ENCODE peak calls at places on chromosomes 4 and X, in four cellular contexts. B is BJ, N is esophagus squamous epithelium, S is nephron progenitor cell. L is an unnamed sample.
A peak's percentile ranks its signal among the peaks of the same experiment; 100 is the strongest.

GRCh38 chrX:118353081-118353850 is 7.4 kb downstream of the WDR44 start:
- DNase-seq in B (no peak), S (no peak), N (no peak), L (no peak)

GRCh38 chr4:111963158-111963557 is 182.1 kb upstream of the FAM241A start:
- DNase-seq in N (no peak), S (no peak), B (no peak), L (no peak)

GRCh38 chr4:26751838-26752237 is 108.8 kb upstream of the STIM2 start:
- DNase-seq in S (no peak), N (no peak), B (no peak), L (no peak)

GRCh38 chr4:153223418-153223792 is 19.2 kb downstream of the TRIM2 start:
- DNase-seq in S (no peak), B (no peak), N (no peak), L (no peak)

GRCh38 chr4:5921578-5921977 is 28.7 kb upstream of the CRMP1 start:
- DNase-seq in N (no peak), S (no peak), B (no peak), L (no peak)

GRCh38 chr4:126136922-126137781 is 822.4 kb downstream of the FAT4 start:
- DNase-seq in S (no peak), B (peak; percentile 48), N (no peak), L (no peak)

GRCh38 chr4:16443504-16444088 is 217.3 kb upstream of the TAPT1 start:
- DNase-seq in S (no peak), B (no peak), N (no peak), L (no peak)

GRCh38 chr4:4521069-4521468 is 20.8 kb downstream of the STX18 start:
- DNase-seq in B (no peak), S (no peak), N (no peak), L (no peak)

GRCh38 chr4:108303488-108304177 is 134.9 kb upstream of the LEF1 start:
- DNase-seq in N (no peak), B (no peak), S (no peak), L (no peak)

GRCh38 chrX:8140986-8141385 is 30.1 kb downstream of the VCX2 start:
- DNase-seq in B (no peak), N (no peak), S (no peak), L (no peak)

GRCh38 chrX:154603438-154604430 is 15.3 kb downstream of the CTAG1B start:
- DNase-seq in S (no peak), B (no peak), N (no peak), L (peak; percentile 35)

GRCh38 chrX:108261541-108262218 is 170.1 kb downstream of the ATG4A start:
- DNase-seq in B (no peak), N (no peak), S (no peak), L (peak; percentile 7)

GRCh38 chr4:178963646-178964045 is 1521.4 kb upstream of the AGA start:
- DNase-seq in B (no peak), N (no peak), S (no peak), L (no peak)

GRCh38 chrX:48617542-48618340 is 20.4 kb downstream of the WDR13 start:
- DNase-seq in S (no peak), B (no peak), N (no peak), L (no peak)

GRCh38 chr4:91058345-91058744 is 931.2 kb downstream of the CCSER1 start:
- DNase-seq in N (no peak), B (peak; percentile 8), S (no peak), L (no peak)

GRCh38 chrX:20300822-20301221 is 34.1 kb upstream of the RPS6KA3 start:
- DNase-seq in S (no peak), B (no peak), N (no peak), L (no peak)

GRCh38 chr4:61210186-61210939 is 10.2 kb downstream of the ADGRL3 start:
- DNase-seq in B (no peak), N (no peak), S (peak; percentile 11), L (no peak)

GRCh38 chrX:135295238-135295943 is 13.9 kb upstream of the ETDC start:
- DNase-seq in B (no peak), S (peak; percentile 63), N (no peak), L (no peak)

GRCh38 chr4:146959692-146960091 is 14.0 kb upstream of the TTC29 start:
- DNase-seq in N (no peak), S (no peak), B (no peak), L (no peak)

GRCh38 chr4:105894570-105895323 is 524 bp upstream of the NPNT start:
- DNase-seq in S (no peak), B (no peak), N (no peak), L (no peak)

GRCh38 chr4:39855909-39856512 is 121.7 kb downstream of the PDS5A start:
- DNase-seq in N (no peak), S (no peak), B (no peak), L (no peak)

GRCh38 chr4:95216636-95217035 is 332.1 kb downstream of the UNC5C start:
- DNase-seq in B (no peak), S (no peak), N (no peak), L (no peak)

GRCh38 chr4:3384771-3385701 is 56.7 kb upstream of the HGFAC start:
- DNase-seq in B (no peak), S (no peak), N (no peak), L (no peak)

GRCh38 chrX:107429090-107429489 is 20.4 kb upstream of the FRMPD3 start:
- DNase-seq in N (no peak), S (peak; percentile 35), B (no peak), L (no peak)

GRCh38 chr4:96784336-96784735 is 944.4 kb downstream of the PDHA2 start:
- DNase-seq in N (no peak), B (no peak), S (no peak), L (no peak)

GRCh38 chrX:11953615-11954014 is 184.7 kb upstream of the FRMPD4 start:
- DNase-seq in B (peak; percentile 58), N (no peak), S (no peak), L (peak; percentile 4)

GRCh38 chr4:91243132-91243531 is 1060.6 kb upstream of the GRID2 start:
- DNase-seq in B (no peak), N (no peak), S (no peak), L (no peak)

GRCh38 chr4:10354225-10354624 is 103.0 kb downstream of the ZNF518B start:
- DNase-seq in N (no peak), S (no peak), B (no peak), L (no peak)

GRCh38 chr4:123546123-123546654 is 149.6 kb downstream of the SPRY1 start:
- DNase-seq in S (no peak), B (no peak), N (no peak), L (no peak)

GRCh38 chrX:39260965-39261364 is 459.7 kb downstream of the MID1IP1 start:
- DNase-seq in N (no peak), S (no peak), B (no peak), L (no peak)

GRCh38 chr4:164977243-164978164 is at the start of gene TRIM61:
- DNase-seq in B (no peak), N (no peak), S (peak; percentile 58), L (no peak)

GRCh38 chr4:52718123-52718522 is 33.1 kb downstream of the ERVMER34-1 start:
- DNase-seq in N (no peak), B (no peak), S (no peak), L (no peak)

GRCh38 chrX:66504481-66504880 is 134.4 kb downstream of the EDA2R start:
- DNase-seq in B (no peak), S (no peak), N (no peak), L (no peak)

GRCh38 chr4:14726441-14727405 is 275.6 kb upstream of the CPEB2 start:
- DNase-seq in S (no peak), N (no peak), B (no peak), L (no peak)

GRCh38 chr4:52069566-52069965 is 18.5 kb downstream of the SPATA18 start:
- DNase-seq in N (no peak), S (no peak), B (no peak), L (no peak)

DNA sequence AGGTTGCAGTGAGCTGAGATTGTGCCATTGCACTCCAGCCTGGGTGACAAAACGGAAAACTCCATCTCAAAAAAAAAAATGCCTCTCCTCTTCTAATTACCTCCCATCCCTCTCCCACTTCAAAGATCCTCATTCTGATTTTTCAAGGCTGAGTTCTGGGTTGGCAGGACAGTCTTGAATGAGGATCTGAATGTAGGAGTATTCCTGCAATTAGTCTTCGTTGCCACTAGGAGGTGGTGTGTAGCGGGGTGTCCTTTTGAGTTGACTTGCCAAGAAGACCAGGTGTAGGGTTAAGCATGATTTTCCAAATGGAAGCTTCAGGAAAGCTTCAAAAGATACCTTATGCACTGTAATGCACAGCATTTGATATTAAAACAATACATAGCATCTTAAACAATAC is 169.9 kb downstream of the ASMT start:
- DNase-seq in N (no peak), B (no peak), S (no peak), L (no peak)
- TF ChIP-seq CTCF in N (no peak), B (no peak), S (no peak), L (no peak)

DNA sequence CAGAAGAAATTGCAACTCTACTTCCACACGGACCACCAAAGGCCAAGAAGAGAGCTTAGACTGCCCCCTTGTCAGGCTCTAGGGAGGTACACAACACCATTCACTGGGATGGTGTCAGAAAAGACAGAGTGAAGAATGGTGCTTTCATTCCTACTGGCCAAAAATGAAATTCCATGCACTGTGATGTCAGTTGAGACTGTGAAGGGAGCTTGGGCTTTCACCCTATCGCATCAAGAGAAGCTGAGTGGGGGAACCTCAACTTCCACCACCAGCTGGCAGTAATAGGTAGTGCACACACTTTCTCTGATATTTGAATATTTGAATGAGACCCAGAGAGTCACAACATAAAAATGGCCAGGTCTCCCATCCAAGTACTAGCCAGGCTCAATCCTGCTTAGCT is 65.9 kb downstream of the ZNF711 start:
- DNase-seq in B (no peak), N (no peak), S (no peak), L (no peak)
- TF ChIP-seq CTCF in B (no peak), N (no peak), S (peak; percentile 7), L (no peak)

DNA sequence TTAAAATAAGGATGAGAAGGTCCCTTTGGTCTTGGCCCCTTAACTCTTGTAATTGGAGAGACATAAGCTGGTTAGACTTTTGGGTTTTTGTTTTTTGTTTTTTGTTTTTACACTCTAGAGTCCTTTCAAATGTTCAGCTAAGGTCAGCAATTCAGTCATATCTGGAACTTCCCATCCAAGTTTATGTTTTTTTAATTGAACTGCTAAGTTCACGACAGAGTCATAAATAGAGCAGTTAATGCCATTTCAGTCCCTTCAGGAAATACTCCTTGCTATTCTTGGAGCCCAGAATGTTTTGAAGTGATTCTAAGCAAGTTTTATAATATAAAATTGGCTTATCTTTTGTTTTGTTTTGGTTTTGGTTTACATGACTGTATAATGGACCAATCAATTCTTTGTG is 329.4 kb upstream of the PABPC4L start:
- DNase-seq in B (no peak), S (no peak), N (no peak), L (no peak)
- TF ChIP-seq CTCF in B (no peak), S (no peak), N (no peak), L (no peak)

DNA sequence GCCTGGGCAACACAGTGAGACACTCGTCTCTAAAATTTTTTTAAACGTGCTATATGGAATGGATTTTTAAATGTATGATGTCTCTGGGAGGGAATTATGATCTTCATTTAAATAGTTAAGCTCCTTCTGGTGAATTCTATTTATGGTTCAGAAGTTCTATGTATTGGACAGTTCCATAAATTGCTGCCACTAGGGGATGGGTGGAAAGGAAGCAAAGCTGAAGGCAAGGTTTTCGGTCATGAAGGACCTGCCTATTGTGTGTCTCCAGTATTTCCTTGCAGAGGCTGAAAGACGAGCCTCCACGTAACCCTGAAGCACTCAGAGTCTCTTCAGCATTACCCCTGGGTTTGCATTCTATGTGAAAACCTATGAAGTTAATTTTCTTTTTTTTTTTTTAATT is 451.5 kb upstream of the FAT1 start:
- DNase-seq in S (no peak), B (no peak), N (no peak), L (no peak)
- TF ChIP-seq CTCF in S (no peak), B (peak; percentile 29), N (no peak), L (no peak)

GRCh38 chr4:53804719-53805118 is 213.4 kb upstream of the LNX1 start:
- DNase-seq in N (no peak), B (no peak), S (no peak), L (no peak)
- TF ChIP-seq CTCF in N (peak; percentile 26), B (peak; percentile 47), S (no peak), L (peak; percentile 10)

GRCh38 chr4:188341428-188341827 is 202.2 kb downstream of the TRIML1 start:
- DNase-seq in S (no peak), B (no peak), N (no peak), L (no peak)
- TF ChIP-seq CTCF in S (no peak), B (no peak), N (no peak), L (no peak)